ENCODE peak calls at places on chromosomes 2 and 18, in eight cellular contexts. X is HCT116, C is GM23338, L is hepatocyte, U is PC-3, I is OCI-LY7, Y is SK-N-SH, O is neural progenitor cell. F is an unnamed sample.

GRCh38 chr18:24791736-24792135 is 331.3 kb downstream of the HRH4 start:
- DNase-seq in X (no peak), C (no peak), L (no peak), U (no peak), I (no peak), Y (peak), O (no peak), F (no peak)

GRCh38 chr2:23446916-23447315 is 61.9 kb downstream of the KLHL29 start:
- DNase-seq in X (no peak), C (no peak), L (no peak), U (no peak), I (no peak), Y (no peak), O (no peak), F (no peak)

GRCh38 chr2:212894026-212894425 is 257.4 kb downstream of the IKZF2 start:
- DNase-seq in X (no peak), C (no peak), L (no peak), U (no peak), I (no peak), Y (no peak), O (no peak), F (no peak)

GRCh38 chr2:134245340-134245984 is 8.4 kb upstream of the MGAT5 start:
- DNase-seq in X (peak), C (peak), L (peak), U (peak), I (peak), Y (peak), O (peak), F (peak)

GRCh38 chr2:111698743-111699554 is 185.0 kb downstream of the ANAPC1 start:
- DNase-seq in X (peak), C (peak), L (peak), U (peak), I (peak), Y (peak), O (no peak), F (peak)

GRCh38 chr18:43651067-43651466 is 373.8 kb upstream of the SYT4 start:
- DNase-seq in X (no peak), C (no peak), L (no peak), U (no peak), I (no peak), Y (no peak), O (no peak), F (no peak)

GRCh38 chr18:32315881-32316280 is 126.0 kb downstream of the MEP1B start:
- DNase-seq in X (no peak), C (no peak), L (no peak), U (no peak), I (no peak), Y (no peak), O (no peak), F (no peak)

GRCh38 chr18:70419526-70419925 is 130.7 kb downstream of the SOCS6 start:
- DNase-seq in X (no peak), C (no peak), L (peak), U (no peak), I (no peak), Y (no peak), O (no peak), F (no peak)

GRCh38 chr2:143581989-143582719 is 452.9 kb downstream of the ARHGAP15 start:
- DNase-seq in X (no peak), C (no peak), L (no peak), U (peak), I (no peak), Y (no peak), O (peak), F (no peak)

GRCh38 chr2:194545978-194546377 is 1111.0 kb upstream of the SLC39A10 start:
- DNase-seq in X (peak), C (peak), L (no peak), U (peak), I (peak), Y (no peak), O (no peak), F (peak)

GRCh38 chr2:121650554-121650930 is 1.3 kb upstream of the CLASP1 start:
- DNase-seq in X (no peak), C (peak), L (peak), U (no peak), I (peak), Y (peak), O (peak), F (peak)

GRCh38 chr18:435940-436339 is 64.6 kb downstream of the COLEC12 start:
- DNase-seq in X (no peak), C (no peak), L (no peak), U (no peak), I (no peak), Y (no peak), O (no peak), F (no peak)

GRCh38 chr2:109655287-109655686 is 41.1 kb downstream of the SOWAHC start:
- DNase-seq in X (no peak), C (no peak), L (no peak), U (no peak), I (no peak), Y (no peak), O (no peak), F (no peak)

GRCh38 chr2:119387381-119388129 is 20.8 kb downstream of the DBI start:
- DNase-seq in X (no peak), C (peak), L (peak), U (no peak), I (no peak), Y (peak), O (no peak), F (peak)

GRCh38 chr2:120625865-120626560 is 109.7 kb upstream of the GLI2 start:
- DNase-seq in X (no peak), C (no peak), L (peak), U (peak), I (no peak), Y (no peak), O (no peak), F (no peak)

GRCh38 chr18:63443820-63444219 is 21.5 kb upstream of the VPS4B start:
- DNase-seq in X (no peak), C (no peak), L (no peak), U (peak), I (no peak), Y (no peak), O (no peak), F (no peak)
- TF ChIP-seq CTCF in X (no peak), C (no peak), L (no peak), U (no peak), I (no peak), Y (no peak), O (no peak), F (no peak)

GRCh38 chr18:58966704-58967103 is 102.0 kb downstream of the ZNF532 start:
- DNase-seq in X (no peak), C (no peak), L (no peak), U (no peak), I (no peak), Y (no peak), O (no peak), F (no peak)
- H2AFZ ChIP-seq in X (no peak), C (no peak), L (no peak), U (no peak), I (no peak), Y (no peak), O (no peak), F (no peak)

DNA sequence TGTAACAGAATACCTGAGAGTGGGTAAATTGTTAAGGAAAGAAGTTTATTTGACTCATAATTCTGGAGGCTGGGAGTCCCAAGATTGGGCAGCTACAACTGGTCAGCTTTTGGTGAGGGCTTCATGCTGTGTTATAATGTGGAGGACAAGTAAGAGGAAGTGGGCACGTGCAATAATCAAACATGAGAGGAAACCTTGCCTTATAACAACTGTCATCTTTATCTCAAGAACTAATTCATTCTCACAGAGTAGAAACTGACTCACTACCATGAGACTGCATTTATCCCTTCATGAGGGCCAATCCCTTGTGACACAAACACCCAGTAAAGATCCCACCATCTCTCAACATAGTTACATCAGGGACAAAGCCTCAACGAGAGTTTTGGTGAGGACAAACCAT is 318.1 kb upstream of the NT5C1B start:
- DNase-seq in X (no peak), C (no peak), L (no peak), U (no peak), I (no peak), Y (no peak), O (no peak), F (no peak)
- TF ChIP-seq EZH2phosphoT487 in X (no peak), C (no peak), L (no peak), U (no peak), I (no peak), Y (no peak), O (no peak), F (no peak)

DNA sequence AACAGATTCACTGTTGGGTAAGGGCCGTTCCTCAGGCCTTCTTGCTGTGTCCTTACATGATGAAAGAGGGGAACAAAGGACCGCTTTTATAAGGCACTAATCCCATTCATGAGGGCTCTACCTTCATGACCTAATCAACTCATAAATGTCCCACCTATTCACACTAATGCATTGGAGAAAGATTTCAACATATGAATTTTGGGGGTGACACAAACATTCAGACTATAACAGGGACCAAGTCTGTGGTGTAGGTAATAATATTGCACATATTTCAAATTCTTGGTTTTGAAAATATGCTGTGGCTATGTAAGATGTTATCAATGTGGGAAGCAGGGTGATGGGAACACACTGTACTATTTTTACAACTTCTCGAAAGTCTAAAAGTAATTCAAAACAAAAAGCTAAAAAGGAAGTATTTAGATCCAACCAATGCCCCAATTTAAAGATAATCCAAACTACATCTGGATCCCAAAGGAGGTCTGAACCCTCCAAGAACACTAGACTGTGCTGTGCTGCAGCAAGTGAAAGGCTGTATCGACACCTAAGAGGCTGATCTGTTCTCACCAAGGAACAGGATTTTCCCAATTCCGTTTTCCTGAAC is 82.4 kb upstream of the TGIF1 start:
- DNase-seq in X (no peak), C (no peak), L (no peak), U (peak), I (no peak), Y (no peak), O (no peak), F (no peak)
- TF ChIP-seq CTCF in X (no peak), C (no peak), L (no peak), U (no peak), I (no peak), Y (no peak), O (no peak), F (no peak)

GRCh38 chr2:68438455-68439303 is 28.4 kb downstream of the FBXO48 start:
- DNase-seq in X (no peak), C (no peak), L (no peak), U (no peak), I (no peak), Y (no peak), O (no peak), F (no peak)

GRCh38 chr2:68434981-68435380 is 32.1 kb downstream of the FBXO48 start:
- DNase-seq in X (no peak), C (no peak), L (no peak), U (no peak), I (no peak), Y (no peak), O (no peak), F (no peak)

GRCh38 chr2:68435605-68436004 is 31.5 kb downstream of the FBXO48 start:
- DNase-seq in X (no peak), C (no peak), L (no peak), U (no peak), I (no peak), Y (no peak), O (no peak), F (no peak)

GRCh38 chr2:68432696-68433658 is 34.1 kb downstream of the FBXO48 start:
- DNase-seq in X (no peak), C (no peak), L (no peak), U (no peak), I (no peak), Y (no peak), O (no peak), F (no peak)

GRCh38 chr2:68436270-68436669 is 30.8 kb downstream of the FBXO48 start:
- DNase-seq in X (no peak), C (no peak), L (no peak), U (no peak), I (no peak), Y (no peak), O (no peak), F (no peak)
- H2AFZ ChIP-seq in X (no peak), C (no peak), L (peak), U (peak), I (peak), Y (no peak), O (peak), F (no peak)

F was measured in MM.1S.